ENCODE peak calls at places on chromosomes 11 and 22, in six cellular contexts. V, I, A, Z, Y and D are unnamed samples. For H3K36me3 and H3K4me1, the result is how much of the 10 kb centered on the place peaks cover.

GRCh38 chr11:118609380-118610219 is 2.2 kb downstream of the PHLDB1 start:
- DNase-seq in Z (no peak), I (no peak), Y (no peak), A (peak), V (no peak), D (peak)

GRCh38 chr11:91981995-91982394 is 242.6 kb upstream of the FAT3 start:
- DNase-seq in I (no peak), V (peak), Y (no peak), A (peak), Z (peak), D (peak)

GRCh38 chr22:48367731-48368130 is 1459.9 kb downstream of the BRD1 start:
- DNase-seq in Y (peak), I (no peak), A (no peak), V (no peak), Z (no peak), D (no peak)

GRCh38 chr11:98307827-98308491 is 712.8 kb upstream of the CNTN5 start:
- DNase-seq in Z (no peak), Y (no peak), I (no peak), V (no peak), A (no peak), D (no peak)

GRCh38 chr11:85752890-85753581 is 57.9 kb downstream of the SYTL2 start:
- DNase-seq in V (no peak), Z (no peak), I (no peak), Y (no peak), A (no peak), D (no peak)

GRCh38 chr22:50507421-50507990 is at the start of gene LMF2:
- DNase-seq in A (no peak), Z (peak), I (peak), V (peak), Y (peak), D (peak)

GRCh38 chr11:16966633-16967346 is 47.4 kb downstream of the PLEKHA7 start:
- DNase-seq in Y (no peak), Z (no peak), I (no peak), V (no peak), A (no peak), D (no peak)

GRCh38 chr11:6607190-6607635 is 3.6 kb downstream of the ILK start:
- DNase-seq in A (peak), Z (no peak), Y (no peak), V (no peak), I (no peak), D (no peak)

GRCh38 chr22:30396871-30397655 is at the start of gene SEC14L2:
- DNase-seq in Z (peak), I (peak), V (peak), A (peak), Y (peak), D (peak)

GRCh38 chr11:110463153-110463552 is 33.4 kb downstream of the FDX1 start:
- DNase-seq in V (peak), A (peak), Z (peak), I (no peak), Y (peak), D (peak)

GRCh38 chr11:129865701-129866100 is 29.7 kb downstream of the NFRKB start:
- DNase-seq in I (no peak), Y (no peak), A (no peak), Z (no peak), V (no peak), D (no peak)

GRCh38 chr11:17703951-17704350 is 15.4 kb upstream of the MYOD1 start:
- DNase-seq in I (no peak), Z (no peak), Y (no peak), A (peak), V (no peak), D (no peak)

GRCh38 chr11:7196396-7197146 is 55.1 kb upstream of the SYT9 start:
- DNase-seq in Y (peak), V (no peak), I (no peak), Z (no peak), A (no peak), D (no peak)

GRCh38 chr22:24341657-24342056 is 71.0 kb downstream of the SPECC1L start:
- DNase-seq in A (no peak), Z (no peak), I (no peak), Y (no peak), V (no peak), D (no peak)

GRCh38 chr11:31133064-31133463 is 236.5 kb downstream of the DCDC1 start:
- DNase-seq in Y (no peak), Z (no peak), I (no peak), A (no peak), V (no peak), D (no peak)

GRCh38 chr11:122367809-122368231 is 251.8 kb upstream of the BLID start:
- DNase-seq in Y (no peak), A (peak), V (no peak), I (peak), Z (peak), D (peak)

GRCh38 chr22:38315801-38316339 is 1.4 kb downstream of the CSNK1E start:
- DNase-seq in I (no peak), Z (no peak), Y (no peak), A (no peak), V (no peak), D (no peak)

GRCh38 chr11:77152846-77153245 is 24.8 kb downstream of the MYO7A start:
- DNase-seq in Y (no peak), A (peak), Z (no peak), V (peak), I (no peak), D (no peak)

GRCh38 chr11:57288771-57289579 is 35.8 kb downstream of the TNKS1BP1 start:
- DNase-seq in I (no peak), A (peak), V (no peak), Y (peak), Z (no peak), D (no peak)

GRCh38 chr22:29690481-29690880 is 29.3 kb upstream of the CABP7 start:
- DNase-seq in A (peak), I (no peak), V (no peak), Z (no peak), Y (no peak), D (no peak)

GRCh38 chr22:46547883-46548244 is 10.4 kb upstream of the CELSR1 start:
- DNase-seq in V (peak), Y (no peak), Z (peak), A (peak), I (peak), D (peak)

GRCh38 chr11:61514050-61514917 is 5.7 kb downstream of the LRRC10B start:
- DNase-seq in Z (no peak), A (no peak), I (no peak), Y (no peak), V (no peak), D (no peak)

GRCh38 chr11:120688166-120688565 is 176.6 kb downstream of the GRIK4 start:
- DNase-seq in Z (no peak), A (no peak), Y (no peak), V (no peak), I (no peak), D (no peak)

GRCh38 chr11:73401924-73402833 is 26.0 kb downstream of the RELT start:
- DNase-seq in Y (no peak), I (no peak), Z (no peak), V (no peak), A (no peak), D (no peak)

GRCh38 chr22:30235687-30236170 is 10.8 kb downstream of the LIF start:
- DNase-seq in Z (no peak), A (peak), V (no peak), Y (no peak), I (no peak), D (no peak)

GRCh38 chr11:65498042-65498726 is 661 bp upstream of the MALAT1 start:
- DNase-seq in I (peak), Z (peak), Y (no peak), A (peak), V (peak), D (peak)

GRCh38 chr22:45968003-45968650 is 8.8 kb downstream of the WNT7B start:
- DNase-seq in A (peak), V (no peak), I (no peak), Y (no peak), Z (no peak), D (no peak)

GRCh38 chr22:23281406-23282088 is 101.2 kb downstream of the BCR start:
- DNase-seq in Y (peak), I (peak), V (peak), A (peak), Z (peak), D (peak)

GRCh38 chr22:36612458-36612857 is 83.5 kb upstream of the EIF3D start:
- DNase-seq in Z (no peak), V (no peak), A (peak), I (peak), Y (no peak), D (no peak)

GRCh38 chr22:35138521-35138920 is 72.6 kb downstream of the ISX start:
- DNase-seq in A (no peak), Y (no peak), Z (no peak), I (no peak), V (no peak), D (no peak)

GRCh38 chr11:67389477-67389876 is 2.3 kb upstream of the RAD9A start:
- DNase-seq in Z (no peak), I (no peak), A (no peak), Y (peak), V (no peak), D (no peak)

GRCh38 chr22:17217179-17217578 is 2.1 kb downstream of the ADA2 start:
- DNase-seq in I (no peak), A (no peak), Z (no peak), Y (no peak), V (no peak), D (no peak)

GRCh38 chr11:37952035-37952434 is 1354.0 kb upstream of the RAG2 start:
- DNase-seq in V (no peak), I (no peak), A (no peak), Y (peak), Z (no peak), D (no peak)

GRCh38 chr11:59857444-59858434 is 8.5 kb downstream of the TCN1 start:
- DNase-seq in I (no peak), V (no peak), Z (no peak), A (peak), Y (no peak), D (no peak)

DNA sequence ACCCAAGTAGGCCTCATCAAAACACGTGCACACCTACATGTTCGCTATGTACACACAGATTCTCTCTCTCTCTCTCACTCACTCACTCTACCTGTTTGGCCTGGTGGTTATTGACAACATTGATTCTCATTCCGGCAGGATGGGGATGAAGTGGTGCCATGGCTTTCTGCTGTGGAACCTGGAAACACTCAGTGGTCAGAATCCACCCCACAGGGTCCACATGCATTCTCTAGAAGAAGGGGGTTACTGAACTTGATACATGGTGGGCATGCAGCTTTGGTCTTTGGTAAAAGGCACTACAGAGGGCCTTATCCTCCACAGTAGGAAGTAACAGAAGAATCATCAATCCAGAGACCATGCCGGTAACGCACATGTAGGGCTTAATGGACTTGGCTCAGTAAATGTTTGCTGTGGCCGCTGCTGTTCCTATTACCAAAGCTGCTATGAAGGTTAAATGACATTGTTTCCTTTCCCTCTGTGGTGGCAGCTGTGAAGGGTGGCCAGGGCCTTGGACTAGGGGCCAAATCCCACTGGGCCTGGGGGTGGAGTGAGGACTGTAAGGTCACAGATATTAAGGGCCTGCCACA is 12.7 kb downstream of the POLDIP3 start:
- DNase-seq in I (no peak), Y (no peak), Z (no peak), A (no peak), V (no peak), D (no peak)
- H3K36me3 ChIP-seq in I (under half), Y (under half), Z (half or more), A (under half), V (half or more), D (under half)

GRCh38 chr11:44309483-44310197 is at the start of gene ALX4:
- DNase-seq in I (no peak), A (peak), V (peak), Z (peak), Y (peak), D (no peak)
- H3K4me3 ChIP-seq in I (peak), A (no peak), V (peak), Z (peak), Y (peak), D (peak)

GRCh38 chr22:22203048-22203971 is 41.3 kb upstream of the VPREB1 start:
- DNase-seq in Z (no peak), V (no peak), I (no peak), Y (no peak), A (no peak), D (no peak)

GRCh38 chr22:22210375-22210774 is 34.2 kb upstream of the VPREB1 start:
- DNase-seq in V (no peak), Z (no peak), Y (no peak), A (peak), I (no peak), D (no peak)

GRCh38 chr22:22210889-22211833 is 33.4 kb upstream of the VPREB1 start:
- DNase-seq in V (no peak), Z (no peak), A (no peak), I (no peak), Y (no peak), D (no peak)

GRCh38 chr22:22208657-22209056 is 35.9 kb upstream of the VPREB1 start:
- DNase-seq in Y (no peak), A (no peak), V (no peak), I (no peak), Z (no peak), D (no peak)

DNA sequence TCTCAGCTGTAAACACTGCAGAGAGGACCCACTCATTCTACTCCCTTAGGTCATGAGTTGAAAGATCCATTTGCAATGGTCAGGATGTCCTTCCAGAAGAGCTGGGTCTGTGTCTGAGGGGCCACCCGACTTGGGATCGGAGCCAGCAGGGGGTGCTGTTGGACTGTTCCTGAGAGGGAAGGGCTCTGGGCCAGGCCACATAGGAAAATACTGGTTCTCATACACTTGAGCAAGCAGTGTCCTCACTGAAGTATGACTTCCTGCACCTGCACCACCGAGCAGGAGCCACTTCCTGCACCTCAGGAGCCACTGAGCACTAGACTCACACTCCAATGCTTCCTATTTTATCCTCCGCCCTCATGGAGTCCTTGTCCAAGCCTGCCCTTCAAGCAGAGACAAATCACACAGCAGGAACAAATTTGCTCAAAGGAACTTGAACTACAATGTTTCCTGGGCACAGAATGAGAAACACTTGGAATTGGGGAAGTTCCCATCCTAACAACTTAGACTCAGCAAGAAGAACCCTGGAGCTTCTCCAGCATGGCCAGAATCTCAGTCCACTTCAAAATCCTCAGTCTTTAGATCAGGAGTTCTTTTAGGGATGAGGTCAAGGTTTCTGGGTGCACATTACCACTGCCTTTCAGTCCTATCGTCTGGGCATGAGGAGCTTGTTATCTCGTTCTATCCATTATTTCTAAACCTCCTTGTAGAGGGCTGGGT is 36.6 kb upstream of the VPREB1 start:
- DNase-seq in Z (peak), A (peak), Y (peak), I (peak), V (peak), D (peak)
- H3K4me1 ChIP-seq in Z (under half), A (under half), Y (under half), I (under half), V (under half), D (under half)

DNA sequence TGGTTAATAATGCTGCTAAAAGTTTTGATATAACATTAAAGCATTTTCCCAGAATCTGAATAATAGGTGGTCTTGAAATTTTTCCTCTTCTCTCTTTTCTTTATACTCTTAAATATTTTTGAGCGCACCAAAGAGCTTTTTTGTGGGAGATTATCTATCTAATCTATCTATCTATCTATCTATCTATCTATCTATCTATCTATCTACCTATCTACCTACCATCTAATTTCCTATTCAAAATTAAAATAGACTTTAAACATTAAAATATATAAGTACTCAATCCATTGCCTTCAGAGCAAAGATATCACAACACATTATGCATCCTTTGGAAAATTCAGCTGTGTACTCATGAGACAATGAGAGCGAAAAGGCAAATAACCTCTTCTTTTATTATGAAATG is 55.8 kb downstream of the ELMOD1 start:
- DNase-seq in V (no peak), A (no peak), I (no peak), Y (no peak), Z (no peak), D (no peak)
- H3K36me3 ChIP-seq in V (under half), A (under half), I (under half), Y (under half), Z (under half), D (under half)

GRCh38 chr11:71568707-71569349 is 3.5 kb downstream of the KRTAP5-10 start:
- DNase-seq in A (no peak), Z (no peak), Y (peak), I (no peak), V (no peak), D (no peak)
- H3K4me3 ChIP-seq in A (no peak), Z (no peak), Y (no peak), I (no peak), V (no peak), D (no peak)

GRCh38 chr11:2691991-2692841 is 7.6 kb downstream of the KCNQ1OT1 start:
- DNase-seq in Z (no peak), I (no peak), Y (no peak), V (peak), A (no peak), D (no peak)

GRCh38 chr11:2694995-2695939 is 4.5 kb downstream of the KCNQ1OT1 start:
- DNase-seq in I (no peak), V (no peak), A (no peak), Z (no peak), Y (no peak), D (no peak)

GRCh38 chr11:2693271-2693833 is 6.4 kb downstream of the KCNQ1OT1 start:
- DNase-seq in I (no peak), Y (no peak), V (peak), A (no peak), Z (no peak), D (no peak)

GRCh38 chr11:2694495-2694894 is 5.3 kb downstream of the KCNQ1OT1 start:
- DNase-seq in Y (no peak), A (no peak), Z (no peak), I (no peak), V (no peak), D (no peak)

GRCh38 chr11:2693851-2694261 is 5.9 kb downstream of the KCNQ1OT1 start:
- DNase-seq in I (no peak), Z (no peak), A (no peak), V (peak), Y (no peak), D (no peak)
- H3K4me1 ChIP-seq in I (under half), Z (under half), A (under half), V (under half), Y (half or more), D (under half)

DNA sequence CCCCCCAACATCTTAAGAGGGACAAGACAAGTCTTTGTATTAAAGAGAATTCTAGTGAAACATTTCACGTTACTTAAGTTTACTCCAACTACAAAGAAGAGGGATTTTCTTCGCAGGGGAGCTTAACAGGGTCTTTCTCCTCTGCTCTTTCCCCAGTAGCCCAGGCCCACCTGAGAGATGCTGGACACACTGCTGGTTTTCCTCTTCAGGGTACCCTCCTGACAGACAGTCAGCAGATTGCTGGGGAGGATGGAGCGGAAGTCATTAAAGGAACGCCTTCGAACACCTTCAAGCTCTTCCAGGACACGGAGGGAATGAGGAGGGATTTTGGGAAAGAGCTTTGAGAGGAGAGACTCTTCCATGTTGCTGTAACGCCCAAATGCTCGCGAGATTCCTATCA is 39.1 kb downstream of the PI4KA start:
- DNase-seq in Y (no peak), A (no peak), V (no peak), Z (no peak), I (no peak), D (no peak)
- H3K36me3 ChIP-seq in Y (under half), A (under half), V (half or more), Z (half or more), I (under half), D (under half)

GRCh38 chr11:10005955-10006525 is 288.0 kb downstream of the SBF2 start:
- DNase-seq in Z (no peak), I (no peak), A (no peak), V (no peak), Y (no peak), D (no peak)
- H3K4me3 ChIP-seq in Z (no peak), I (no peak), A (no peak), V (no peak), Y (no peak), D (no peak)

DNA sequence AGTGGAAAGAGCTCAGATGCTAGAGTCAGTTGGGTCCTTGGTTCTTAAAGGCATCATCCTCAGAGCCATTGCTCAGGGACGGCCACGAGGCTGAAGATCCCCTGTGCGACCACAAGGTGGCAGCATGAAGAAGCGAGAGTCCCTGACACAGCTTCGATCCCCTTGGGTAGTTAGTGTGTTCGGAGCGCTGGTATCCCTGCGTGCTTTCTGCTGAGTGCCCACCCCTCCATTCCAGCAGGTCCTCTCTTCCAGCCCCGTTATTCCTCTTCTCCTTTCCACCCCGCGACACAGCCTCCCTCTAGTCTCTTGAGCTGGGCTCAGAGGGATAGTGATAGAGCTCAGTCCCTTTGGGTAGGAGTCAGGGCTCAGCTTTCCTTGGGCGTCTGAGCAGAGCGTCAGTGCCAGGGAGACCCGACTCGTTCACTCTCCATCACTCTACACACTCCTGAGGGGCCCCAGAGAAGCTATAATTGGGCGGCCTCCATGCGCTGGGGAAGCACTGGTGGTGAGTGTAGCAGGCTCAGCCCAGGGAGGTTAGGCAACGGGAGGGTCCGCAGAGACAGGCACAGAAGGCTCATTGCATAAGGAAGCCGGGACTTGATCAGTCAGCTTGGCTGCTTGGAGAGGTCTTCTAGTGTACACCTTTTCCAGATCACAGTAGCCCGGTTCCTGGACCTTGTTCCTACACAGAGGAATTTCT is at the start of gene OR51D1:
- DNase-seq in A (peak), Y (peak), V (peak), I (peak), Z (peak), D (peak)
- H3K4me1 ChIP-seq in A (under half), Y (under half), V (under half), I (under half), Z (under half), D (under half)